ENCODE peak calls at places on chromosomes 6 and 20, in five cellular contexts. R is lower lobe of right lung, I is H9, M is aorta, S is uterus. F is an unnamed sample. For H3K4me1, the result is how much of the 10 kb centered on the place peaks cover.

GRCh38 chr6:7241709-7242645 is 71.0 kb downstream of the SSR1 start:
- DNase-seq in R (peak), I (no peak), M (no peak), S (no peak), F (no peak)

GRCh38 chr6:135227758-135228157 is 46.6 kb downstream of the MYB start:
- DNase-seq in R (no peak), I (no peak), M (no peak), S (no peak), F (no peak)

GRCh38 chr20:51533291-51534172 is 9.0 kb downstream of the NFATC2 start:
- DNase-seq in R (no peak), I (no peak), M (no peak), S (no peak), F (no peak)

GRCh38 chr20:24735263-24735662 is 213.8 kb upstream of the CST7 start:
- DNase-seq in R (no peak), I (no peak), M (no peak), S (no peak), F (no peak)

GRCh38 chr6:16243055-16243454 is 4.7 kb downstream of the GMPR start:
- DNase-seq in R (no peak), I (no peak), M (no peak), S (no peak), F (no peak)

GRCh38 chr20:24543168-24543567 is 73.7 kb downstream of the SYNDIG1 start:
- DNase-seq in R (no peak), I (no peak), M (peak), S (no peak), F (no peak)

GRCh38 chr6:35320031-35320410 is 22.3 kb upstream of the PPARD start:
- DNase-seq in R (no peak), I (no peak), M (no peak), S (no peak), F (no peak)

GRCh38 chr20:63394069-63394468 is 32.9 kb upstream of the CHRNA4 start:
- DNase-seq in R (no peak), I (peak), M (no peak), S (no peak), F (no peak)

GRCh38 chr20:41540916-41541315 is 77.3 kb downstream of the CHD6 start:
- DNase-seq in R (no peak), I (no peak), M (no peak), S (no peak), F (no peak)

GRCh38 chr20:45340236-45340847 is 7.9 kb downstream of the SDC4 start:
- DNase-seq in R (peak), I (no peak), M (no peak), S (no peak), F (no peak)

GRCh38 chr20:61057313-61058171 is 194.5 kb upstream of the CDH4 start:
- DNase-seq in R (no peak), I (no peak), M (no peak), S (no peak), F (no peak)

GRCh38 chr6:163752446-163752845 is 337.9 kb downstream of the QKI start:
- DNase-seq in R (no peak), I (no peak), M (no peak), S (no peak), F (no peak)

GRCh38 chr6:151497935-151498726 is 4.3 kb downstream of the CCDC170 start:
- DNase-seq in R (no peak), I (no peak), M (no peak), S (no peak), F (no peak)

DNA sequence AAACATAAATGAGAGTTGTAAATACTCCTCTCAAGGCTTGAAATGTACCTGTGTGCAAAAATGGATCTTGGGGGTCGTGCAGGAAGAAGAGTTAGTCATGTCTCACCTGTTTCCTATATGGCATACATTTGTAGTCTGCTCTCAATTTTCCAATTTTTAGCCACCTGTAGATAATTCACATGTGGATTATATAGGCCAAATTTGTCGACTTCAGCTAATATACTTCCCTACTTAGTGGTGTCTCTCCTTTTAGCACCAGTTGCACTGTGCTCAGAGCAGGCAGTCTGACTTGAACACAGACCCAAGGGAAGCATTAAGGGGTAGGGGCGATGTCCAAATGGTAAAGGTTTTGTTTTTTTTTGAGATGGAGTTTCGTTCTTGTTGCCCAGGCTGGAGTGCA is 1.9 kb downstream of the RBM24 start:
- DNase-seq in R (no peak), I (no peak), M (no peak), S (no peak), F (no peak)
- H3K4me1 ChIP-seq in R (under half), I (under half), M (under half), S (under half), F (under half)

GRCh38 chr6:158039178-158039557 is 57.5 kb downstream of the SYNJ2 start:
- DNase-seq in R (peak), I (no peak), M (peak), S (no peak), F (no peak)
- H3K4me1 ChIP-seq in R (under half), I (under half), M (under half), S (under half), F (under half)

GRCh38 chr6:33749401-33749800 is 2.7 kb upstream of the IP6K3 start:
- DNase-seq in R (no peak), I (no peak), M (no peak), S (no peak), F (no peak)
- H3K4me1 ChIP-seq in R (under half), I (under half), M (under half), S (under half), F (under half)

DNA sequence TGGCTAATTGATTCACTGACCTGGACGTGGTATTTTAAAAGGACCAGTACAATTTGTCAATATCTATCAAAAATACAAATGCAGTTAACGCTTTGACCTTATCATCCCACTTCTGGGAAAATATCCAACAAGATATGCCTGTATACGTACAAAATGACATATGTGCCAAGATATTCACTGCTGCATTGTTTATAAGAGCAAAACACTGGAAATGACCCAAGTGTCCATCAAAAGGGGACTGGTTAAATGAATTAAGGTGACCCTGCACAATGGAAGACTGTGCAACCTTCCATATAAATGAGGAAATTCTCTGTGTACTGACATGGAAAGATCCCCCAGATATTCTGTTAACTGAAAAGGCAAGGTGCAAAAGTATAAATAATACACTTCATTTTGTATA is 13.9 kb downstream of the TRAM2 start:
- DNase-seq in R (no peak), I (no peak), M (no peak), S (no peak), F (no peak)
- H3K4me1 ChIP-seq in R (under half), I (under half), M (under half), S (under half), F (under half)

GRCh38 chr6:29665942-29666825 is 9.3 kb downstream of the MOG start:
- DNase-seq in R (no peak), I (peak), M (no peak), S (no peak), F (no peak)
- H3K4me1 ChIP-seq in R (under half), I (under half), M (under half), S (under half), F (under half)

GRCh38 chr6:79670789-79671188 is 39.7 kb downstream of the SH3BGRL2 start:
- DNase-seq in R (no peak), I (no peak), M (no peak), S (no peak), F (no peak)
- H3K4me1 ChIP-seq in R (under half), I (under half), M (under half), S (under half), F (under half)

GRCh38 chr6:106731144-106731842 is 101.9 kb downstream of the QRSL1 start:
- DNase-seq in R (no peak), I (no peak), M (no peak), S (no peak), F (no peak)

GRCh38 chr6:106732541-106732940 is 103.2 kb downstream of the QRSL1 start:
- DNase-seq in R (no peak), I (no peak), M (no peak), S (no peak), F (no peak)

GRCh38 chr6:106735136-106735535 is 105.8 kb downstream of the QRSL1 start:
- DNase-seq in R (no peak), I (no peak), M (no peak), S (no peak), F (no peak)

GRCh38 chr6:106731843-106732160 is 102.4 kb downstream of the QRSL1 start:
- DNase-seq in R (no peak), I (no peak), M (no peak), S (no peak), F (no peak)

DNA sequence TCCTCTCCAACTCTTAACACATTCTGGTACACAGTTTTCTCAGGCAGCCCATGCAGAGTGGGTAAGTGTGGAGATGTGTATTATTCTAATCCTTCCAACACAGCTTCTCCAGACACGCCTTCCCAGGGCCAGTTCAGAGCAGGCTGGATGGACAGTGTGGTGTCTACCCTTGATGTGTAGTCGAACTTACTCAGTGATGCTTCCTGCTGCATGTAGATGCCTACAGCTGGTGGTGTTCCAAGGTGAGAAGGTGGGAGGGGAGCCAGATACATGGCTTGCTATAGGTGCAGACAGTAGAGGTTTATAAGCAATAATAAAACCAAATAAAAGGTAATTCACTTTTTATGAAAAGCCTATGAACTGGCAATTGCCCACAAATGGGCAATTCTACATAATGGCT is 104.0 kb downstream of the QRSL1 start:
- DNase-seq in R (no peak), I (no peak), M (no peak), S (no peak), F (no peak)
- H3K4me1 ChIP-seq in R (under half), I (under half), M (under half), S (under half), F (under half)